ENCODE peak calls at places on chromosomes 3 and 15, in six cellular contexts. One of them, this sample, is unnamed.

GRCh38 chr3:143124683-143125520 is 5.3 kb downstream of the CHST2 start:
- DNase-seq in HepG2: no peak
- DNase-seq in H1: no peak
- DNase-seq in GM12878: no peak
- DNase-seq in SK-N-SH: no peak
- DNase-seq in K562: no peak
- DNase-seq in this sample: no peak

GRCh38 chr3:124650798-124651197 is 79.5 kb upstream of the UMPS start:
- DNase-seq in K562: no peak
- DNase-seq in HepG2: no peak
- DNase-seq in GM12878: peak; percentile 65
- DNase-seq in SK-N-SH: no peak
- DNase-seq in H1: no peak
- DNase-seq in this sample: no peak

GRCh38 chr15:56001476-56002078 is 8.2 kb upstream of the NEDD4 start:
- DNase-seq in SK-N-SH: no peak
- DNase-seq in GM12878: no peak
- DNase-seq in HepG2: no peak
- DNase-seq in H1: no peak
- DNase-seq in K562: no peak
- DNase-seq in this sample: no peak

GRCh38 chr3:9649791-9650521 is 651 bp downstream of the MTMR14 start:
- DNase-seq in SK-N-SH: peak; percentile 17
- DNase-seq in HepG2: no peak
- DNase-seq in GM12878: peak; percentile 47
- DNase-seq in H1: no peak
- DNase-seq in K562: peak; percentile 39
- DNase-seq in this sample: no peak

GRCh38 chr15:61474796-61475195 is 245.7 kb upstream of the RORA start:
- DNase-seq in H1: no peak
- DNase-seq in HepG2: no peak
- DNase-seq in SK-N-SH: no peak
- DNase-seq in K562: no peak
- DNase-seq in GM12878: no peak
- DNase-seq in this sample: no peak

GRCh38 chr3:187999821-188000220 is 154.1 kb upstream of the LPP start:
- DNase-seq in SK-N-SH: no peak
- DNase-seq in H1: no peak
- DNase-seq in GM12878: no peak
- DNase-seq in HepG2: no peak
- DNase-seq in K562: no peak
- DNase-seq in this sample: no peak

GRCh38 chr15:94047566-94047965 is 183.8 kb upstream of the MCTP2 start:
- DNase-seq in SK-N-SH: no peak
- DNase-seq in H1: no peak
- DNase-seq in K562: no peak
- DNase-seq in GM12878: no peak
- DNase-seq in HepG2: no peak
- DNase-seq in this sample: no peak

GRCh38 chr3:133447751-133448477 is 48.1 kb downstream of the BFSP2 start:
- DNase-seq in HepG2: no peak
- DNase-seq in GM12878: no peak
- DNase-seq in SK-N-SH: no peak
- DNase-seq in K562: no peak
- DNase-seq in H1: no peak
- DNase-seq in this sample: no peak

GRCh38 chr3:129597792-129598381 is 8.6 kb downstream of the PLXND1 start:
- DNase-seq in K562: no peak
- DNase-seq in HepG2: no peak
- DNase-seq in GM12878: no peak
- DNase-seq in H1: no peak
- DNase-seq in SK-N-SH: no peak
- DNase-seq in this sample: no peak

GRCh38 chr3:24242012-24242698 is 252.5 kb downstream of the THRB start:
- DNase-seq in SK-N-SH: no peak
- DNase-seq in H1: no peak
- DNase-seq in K562: no peak
- DNase-seq in GM12878: no peak
- DNase-seq in HepG2: no peak
- DNase-seq in this sample: no peak

GRCh38 chr3:66437341-66437929 is 63.4 kb downstream of the LRIG1 start:
- DNase-seq in HepG2: no peak
- DNase-seq in H1: no peak
- DNase-seq in SK-N-SH: no peak
- DNase-seq in K562: no peak
- DNase-seq in GM12878: no peak
- DNase-seq in this sample: no peak

GRCh38 chr3:31960793-31961431 is 20.1 kb downstream of the OSBPL10 start:
- DNase-seq in GM12878: no peak
- DNase-seq in K562: no peak
- DNase-seq in HepG2: peak; percentile 82
- DNase-seq in SK-N-SH: no peak
- DNase-seq in H1: peak; percentile 48
- DNase-seq in this sample: peak; percentile 40

GRCh38 chr15:97960364-97961066 is at the start of gene ARRDC4:
- DNase-seq in GM12878: no peak
- DNase-seq in SK-N-SH: peak; percentile 93
- DNase-seq in K562: peak; percentile 93
- DNase-seq in HepG2: peak; percentile 98
- DNase-seq in H1: peak; percentile 94
- DNase-seq in this sample: peak; percentile 99

GRCh38 chr3:18572809-18573208 is 147.7 kb upstream of the SATB1 start:
- DNase-seq in K562: no peak
- DNase-seq in H1: no peak
- DNase-seq in SK-N-SH: no peak
- DNase-seq in HepG2: no peak
- DNase-seq in GM12878: no peak
- DNase-seq in this sample: no peak

GRCh38 chr15:99703603-99704443 is 29.4 kb downstream of the LYSMD4 start:
- DNase-seq in HepG2: peak; percentile 62
- DNase-seq in H1: no peak
- DNase-seq in GM12878: no peak
- DNase-seq in SK-N-SH: no peak
- DNase-seq in K562: peak; percentile 44
- DNase-seq in this sample: peak; percentile 61

GRCh38 chr3:170222647-170223541 is 670 bp downstream of the PRKCI start:
- DNase-seq in K562: peak; percentile 76
- DNase-seq in H1: peak; percentile 68
- DNase-seq in SK-N-SH: peak; percentile 72
- DNase-seq in GM12878: no peak
- DNase-seq in HepG2: peak; percentile 12
- DNase-seq in this sample: no peak

GRCh38 chr3:172606021-172606420 is 82.8 kb upstream of the TNFSF10 start:
- DNase-seq in SK-N-SH: no peak
- DNase-seq in H1: no peak
- DNase-seq in HepG2: no peak
- DNase-seq in K562: no peak
- DNase-seq in GM12878: no peak
- DNase-seq in this sample: no peak

GRCh38 chr15:100093211-100094126 is 248.3 kb downstream of the ADAMTS17 start:
- DNase-seq in K562: no peak
- DNase-seq in SK-N-SH: no peak
- DNase-seq in H1: no peak
- DNase-seq in GM12878: no peak
- DNase-seq in HepG2: no peak
- DNase-seq in this sample: no peak

GRCh38 chr3:42213417-42213816 is 52.6 kb downstream of the CCK start:
- DNase-seq in GM12878: no peak
- DNase-seq in H1: no peak
- DNase-seq in HepG2: no peak
- DNase-seq in K562: no peak
- DNase-seq in SK-N-SH: no peak
- DNase-seq in this sample: no peak

GRCh38 chr3:192550356-192550755 is 177.0 kb downstream of the FGF12 start:
- DNase-seq in K562: no peak
- DNase-seq in HepG2: no peak
- DNase-seq in GM12878: no peak
- DNase-seq in SK-N-SH: no peak
- DNase-seq in H1: no peak
- DNase-seq in this sample: no peak

GRCh38 chr15:86178845-86179244 is 99.2 kb downstream of the AGBL1 start:
- DNase-seq in SK-N-SH: peak; percentile 31
- DNase-seq in HepG2: no peak
- DNase-seq in K562: no peak
- DNase-seq in H1: no peak
- DNase-seq in GM12878: no peak
- DNase-seq in this sample: no peak

GRCh38 chr3:9230596-9230995 is 18.9 kb downstream of the SRGAP3 start:
- DNase-seq in SK-N-SH: no peak
- DNase-seq in GM12878: no peak
- DNase-seq in K562: no peak
- DNase-seq in H1: no peak
- DNase-seq in HepG2: no peak
- DNase-seq in this sample: no peak

GRCh38 chr3:56309465-56309864 is 158.8 kb downstream of the ERC2 start:
- DNase-seq in GM12878: no peak
- DNase-seq in SK-N-SH: no peak
- DNase-seq in HepG2: no peak
- DNase-seq in K562: no peak
- DNase-seq in H1: no peak
- DNase-seq in this sample: no peak

GRCh38 chr3:56304069-56304468 is 164.2 kb downstream of the ERC2 start:
- DNase-seq in GM12878: no peak
- DNase-seq in SK-N-SH: no peak
- DNase-seq in H1: no peak
- DNase-seq in HepG2: no peak
- DNase-seq in K562: no peak
- DNase-seq in this sample: no peak

GRCh38 chr3:56302417-56302816 is 165.8 kb downstream of the ERC2 start:
- DNase-seq in SK-N-SH: no peak
- DNase-seq in K562: no peak
- DNase-seq in H1: no peak
- DNase-seq in GM12878: no peak
- DNase-seq in HepG2: no peak
- DNase-seq in this sample: no peak

GRCh38 chr3:56303508-56303907 is 164.8 kb downstream of the ERC2 start:
- DNase-seq in SK-N-SH: peak; percentile 54
- DNase-seq in HepG2: peak; percentile 32
- DNase-seq in H1: peak; percentile 61
- DNase-seq in K562: peak; percentile 16
- DNase-seq in GM12878: peak; percentile 35
- DNase-seq in this sample: peak; percentile 15
- TF ChIP-seq JUND in SK-N-SH: no peak
- TF ChIP-seq JUND in HepG2: no peak
- TF ChIP-seq JUND in H1: no peak
- TF ChIP-seq JUND in K562: no peak
- TF ChIP-seq JUND in GM12878: no peak
- TF ChIP-seq JUND in this sample: no peak

DNA sequence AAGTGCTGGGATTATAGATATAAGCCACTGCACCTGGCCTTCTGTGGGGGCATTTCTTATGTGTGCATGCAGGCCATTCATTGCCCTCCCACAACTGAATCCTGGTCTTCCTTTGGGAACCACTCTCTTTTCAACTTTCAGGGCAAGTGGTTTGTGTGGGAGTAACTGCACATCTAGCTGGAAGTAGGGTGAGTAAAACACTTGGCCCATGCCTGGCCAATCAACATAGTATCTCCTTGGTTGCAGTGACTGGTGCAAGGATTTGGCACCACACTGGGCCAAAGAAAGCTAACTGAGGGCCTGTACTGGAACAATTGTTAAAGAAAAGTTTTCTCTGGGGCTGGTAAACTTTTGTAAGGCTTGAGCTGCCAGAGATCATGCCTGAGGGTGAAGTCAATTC is 189.2 kb upstream of the FEZF2 start:
- DNase-seq in H1: no peak
- DNase-seq in HepG2: no peak
- DNase-seq in SK-N-SH: no peak
- DNase-seq in GM12878: no peak
- DNase-seq in K562: no peak
- DNase-seq in this sample: no peak
- H3K27ac ChIP-seq in H1: no peak overlapping the region
- H3K27ac ChIP-seq in HepG2: no peak overlapping the region
- H3K27ac ChIP-seq in SK-N-SH: peak overlapping the region; percentile 76
- H3K27ac ChIP-seq in GM12878: no peak overlapping the region
- H3K27ac ChIP-seq in K562: no peak overlapping the region
- H3K27ac ChIP-seq in this sample: no peak overlapping the region

GRCh38 chr3:12147263-12147780 is 11.4 kb downstream of the TIMP4 start:
- DNase-seq in K562: no peak
- DNase-seq in GM12878: no peak
- DNase-seq in H1: no peak
- DNase-seq in HepG2: no peak
- DNase-seq in SK-N-SH: no peak
- DNase-seq in this sample: no peak

GRCh38 chr3:12143949-12144504 is 14.7 kb downstream of the TIMP4 start:
- DNase-seq in H1: no peak
- DNase-seq in SK-N-SH: no peak
- DNase-seq in HepG2: no peak
- DNase-seq in K562: no peak
- DNase-seq in GM12878: no peak
- DNase-seq in this sample: no peak

GRCh38 chr3:12150112-12150511 is 8.6 kb downstream of the TIMP4 start:
- DNase-seq in GM12878: no peak
- DNase-seq in K562: no peak
- DNase-seq in H1: no peak
- DNase-seq in HepG2: no peak
- DNase-seq in SK-N-SH: no peak
- DNase-seq in this sample: no peak

GRCh38 chr3:12148183-12148940 is 10.3 kb downstream of the TIMP4 start:
- DNase-seq in K562: no peak
- DNase-seq in H1: no peak
- DNase-seq in SK-N-SH: peak; percentile 35
- DNase-seq in GM12878: no peak
- DNase-seq in HepG2: no peak
- DNase-seq in this sample: no peak

GRCh38 chr3:12149029-12149428 is 9.7 kb downstream of the TIMP4 start:
- DNase-seq in H1: no peak
- DNase-seq in HepG2: no peak
- DNase-seq in SK-N-SH: peak; percentile 57
- DNase-seq in K562: no peak
- DNase-seq in GM12878: no peak
- DNase-seq in this sample: no peak
- TF ChIP-seq JUND in H1: no peak
- TF ChIP-seq JUND in HepG2: no peak
- TF ChIP-seq JUND in SK-N-SH: no peak
- TF ChIP-seq JUND in K562: no peak
- TF ChIP-seq JUND in GM12878: no peak
- TF ChIP-seq JUND in this sample: no peak

GRCh38 chr3:53164911-53165310 is 3.9 kb downstream of the PRKCD start:
- DNase-seq in H1: no peak
- DNase-seq in K562: no peak
- DNase-seq in SK-N-SH: no peak
- DNase-seq in GM12878: no peak
- DNase-seq in HepG2: no peak
- DNase-seq in this sample: no peak

GRCh38 chr3:53168175-53168923 is 7.3 kb downstream of the PRKCD start:
- DNase-seq in H1: no peak
- DNase-seq in GM12878: no peak
- DNase-seq in SK-N-SH: no peak
- DNase-seq in HepG2: no peak
- DNase-seq in K562: no peak
- DNase-seq in this sample: no peak

GRCh38 chr3:53167418-53168174 is 6.6 kb downstream of the PRKCD start:
- DNase-seq in K562: no peak
- DNase-seq in GM12878: no peak
- DNase-seq in SK-N-SH: peak; percentile 63
- DNase-seq in H1: no peak
- DNase-seq in HepG2: no peak
- DNase-seq in this sample: no peak

GRCh38 chr3:53166206-53166605 is 5.2 kb downstream of the PRKCD start:
- DNase-seq in SK-N-SH: no peak
- DNase-seq in GM12878: no peak
- DNase-seq in HepG2: no peak
- DNase-seq in K562: no peak
- DNase-seq in H1: no peak
- DNase-seq in this sample: no peak

GRCh38 chr3:53166781-53167291 is 5.8 kb downstream of the PRKCD start:
- DNase-seq in SK-N-SH: no peak
- DNase-seq in K562: no peak
- DNase-seq in HepG2: no peak
- DNase-seq in GM12878: no peak
- DNase-seq in H1: no peak
- DNase-seq in this sample: no peak
- H3K27ac ChIP-seq in SK-N-SH: no peak overlapping the region
- H3K27ac ChIP-seq in K562: peak overlapping the region; percentile 48
- H3K27ac ChIP-seq in HepG2: no peak overlapping the region
- H3K27ac ChIP-seq in GM12878: peak overlapping the region; percentile 81
- H3K27ac ChIP-seq in H1: no peak overlapping the region
- H3K27ac ChIP-seq in this sample: no peak overlapping the region

This sample was measured in HCT116.